ENCODE peak calls at places on chromosomes 7 and 10, in six cellular contexts. One of them, this sample, is unnamed.

GRCh38 chr7:8208661-8209060 is 53.3 kb downstream of the ICA1 start:
- DNase-seq in activated T-cell treated with anti-CD3 and anti-CD28 coated beads for 24 hours: no peak
- DNase-seq in NCI-H1105: no peak
- DNase-seq in LHCN-M2: no peak
- DNase-seq in B cell: no peak
- DNase-seq in stimulated activated CD4-positive, alpha-beta T cell treated with anti-CD3 and anti-CD28 coated beads, Interleukin-12 subunit alpha, Interleukin-12 subunit beta, amount 100 ng/mL, for 4 hours: no peak
- DNase-seq in this sample: no peak

GRCh38 chr7:28754027-28754426 is 204.1 kb downstream of the TRIL start:
- DNase-seq in NCI-H1105: no peak
- DNase-seq in stimulated activated CD4-positive, alpha-beta T cell treated with anti-CD3 and anti-CD28 coated beads, Interleukin-12 subunit alpha, Interleukin-12 subunit beta, amount 100 ng/mL, for 4 hours: no peak
- DNase-seq in LHCN-M2: peak; percentile 91
- DNase-seq in activated T-cell treated with anti-CD3 and anti-CD28 coated beads for 24 hours: no peak
- DNase-seq in B cell: no peak
- DNase-seq in this sample: no peak

GRCh38 chr10:24561453-24561852 is 162.2 kb downstream of the ARHGAP21 start:
- DNase-seq in B cell: no peak
- DNase-seq in LHCN-M2: peak; percentile 32
- DNase-seq in NCI-H1105: no peak
- DNase-seq in activated T-cell treated with anti-CD3 and anti-CD28 coated beads for 24 hours: no peak
- DNase-seq in stimulated activated CD4-positive, alpha-beta T cell treated with anti-CD3 and anti-CD28 coated beads, Interleukin-12 subunit alpha, Interleukin-12 subunit beta, amount 100 ng/mL, for 4 hours: no peak
- DNase-seq in this sample: no peak

GRCh38 chr7:135095450-135095849 is 52.4 kb upstream of the TMEM140 start:
- DNase-seq in activated T-cell treated with anti-CD3 and anti-CD28 coated beads for 24 hours: no peak
- DNase-seq in stimulated activated CD4-positive, alpha-beta T cell treated with anti-CD3 and anti-CD28 coated beads, Interleukin-12 subunit alpha, Interleukin-12 subunit beta, amount 100 ng/mL, for 4 hours: no peak
- DNase-seq in NCI-H1105: no peak
- DNase-seq in B cell: no peak
- DNase-seq in LHCN-M2: no peak
- DNase-seq in this sample: no peak

GRCh38 chr7:13979671-13980438 is 9.6 kb downstream of the ETV1 start:
- DNase-seq in stimulated activated CD4-positive, alpha-beta T cell treated with anti-CD3 and anti-CD28 coated beads, Interleukin-12 subunit alpha, Interleukin-12 subunit beta, amount 100 ng/mL, for 4 hours: no peak
- DNase-seq in B cell: no peak
- DNase-seq in NCI-H1105: no peak
- DNase-seq in activated T-cell treated with anti-CD3 and anti-CD28 coated beads for 24 hours: no peak
- DNase-seq in LHCN-M2: peak; percentile 88
- DNase-seq in this sample: no peak

GRCh38 chr10:113854757-113855626 is 531 bp downstream of the NHLRC2 start:
- DNase-seq in LHCN-M2: peak; percentile 57
- DNase-seq in stimulated activated CD4-positive, alpha-beta T cell treated with anti-CD3 and anti-CD28 coated beads, Interleukin-12 subunit alpha, Interleukin-12 subunit beta, amount 100 ng/mL, for 4 hours: peak; percentile 44
- DNase-seq in B cell: peak; percentile 81
- DNase-seq in activated T-cell treated with anti-CD3 and anti-CD28 coated beads for 24 hours: no peak
- DNase-seq in NCI-H1105: peak; percentile 8
- DNase-seq in this sample: peak; percentile 72

GRCh38 chr7:141960687-141961422 is 12.7 kb downstream of the TAS2R38 start:
- DNase-seq in stimulated activated CD4-positive, alpha-beta T cell treated with anti-CD3 and anti-CD28 coated beads, Interleukin-12 subunit alpha, Interleukin-12 subunit beta, amount 100 ng/mL, for 4 hours: no peak
- DNase-seq in NCI-H1105: no peak
- DNase-seq in LHCN-M2: no peak
- DNase-seq in activated T-cell treated with anti-CD3 and anti-CD28 coated beads for 24 hours: no peak
- DNase-seq in B cell: peak; percentile 35
- DNase-seq in this sample: no peak

GRCh38 chr10:15121707-15122106 is 24.6 kb downstream of the RPP38 start:
- DNase-seq in activated T-cell treated with anti-CD3 and anti-CD28 coated beads for 24 hours: no peak
- DNase-seq in stimulated activated CD4-positive, alpha-beta T cell treated with anti-CD3 and anti-CD28 coated beads, Interleukin-12 subunit alpha, Interleukin-12 subunit beta, amount 100 ng/mL, for 4 hours: no peak
- DNase-seq in NCI-H1105: no peak
- DNase-seq in LHCN-M2: no peak
- DNase-seq in B cell: no peak
- DNase-seq in this sample: no peak

This sample was measured in A549.